ENCODE peak calls at places on chromosomes 16 and 17, in five cellular contexts. One of them, this sample, is unnamed.

GRCh38 chr17:82767041-82767754 is 15.3 kb downstream of the TBCD start:
- DNase-seq in GM12892: no peak
- DNase-seq in K562: peak; percentile 44
- DNase-seq in H1: peak; percentile 87
- DNase-seq in GM12878: no peak
- DNase-seq in this sample: no peak

GRCh38 chr17:9908649-9909042 is 3.6 kb upstream of the RCVRN start:
- DNase-seq in K562: no peak
- DNase-seq in H1: no peak
- DNase-seq in GM12892: no peak
- DNase-seq in GM12878: no peak
- DNase-seq in this sample: no peak

GRCh38 chr17:47315451-47316266 is 8.1 kb upstream of the EFCAB13 start:
- DNase-seq in GM12878: peak; percentile 48
- DNase-seq in GM12892: no peak
- DNase-seq in K562: peak; percentile 61
- DNase-seq in H1: no peak
- DNase-seq in this sample: no peak

GRCh38 chr16:85418978-85419491 is 194.1 kb upstream of the GSE1 start:
- DNase-seq in GM12892: no peak
- DNase-seq in H1: peak; percentile 48
- DNase-seq in GM12878: no peak
- DNase-seq in K562: no peak
- DNase-seq in this sample: no peak

GRCh38 chr17:81291662-81292061 is 3.4 kb downstream of the SLC38A10 start:
- DNase-seq in H1: peak; percentile 81
- DNase-seq in K562: peak; percentile 79
- DNase-seq in GM12878: no peak
- DNase-seq in GM12892: peak; percentile 80
- DNase-seq in this sample: peak; percentile 86

GRCh38 chr16:2904922-2905240 is 6.8 kb upstream of the FLYWCH1 start:
- DNase-seq in H1: no peak
- DNase-seq in GM12878: no peak
- DNase-seq in K562: no peak
- DNase-seq in GM12892: no peak
- DNase-seq in this sample: no peak

GRCh38 chr16:87382023-87382785 is 1.4 kb downstream of the FBXO31 start:
- DNase-seq in GM12892: no peak
- DNase-seq in GM12878: no peak
- DNase-seq in K562: no peak
- DNase-seq in H1: no peak
- DNase-seq in this sample: no peak

GRCh38 chr16:57653936-57654335 is 14.2 kb upstream of the ADGRG3 start:
- DNase-seq in H1: no peak
- DNase-seq in K562: no peak
- DNase-seq in GM12892: no peak
- DNase-seq in GM12878: no peak
- DNase-seq in this sample: no peak

GRCh38 chr16:67199808-67200198 is 872 bp downstream of the ELMO3 start:
- DNase-seq in K562: no peak
- DNase-seq in GM12892: no peak
- DNase-seq in H1: peak; percentile 79
- DNase-seq in GM12878: no peak
- DNase-seq in this sample: no peak

GRCh38 chr17:14813649-14814048 is 451.5 kb downstream of the PMP22 start:
- DNase-seq in GM12878: no peak
- DNase-seq in H1: peak; percentile 73
- DNase-seq in GM12892: no peak
- DNase-seq in K562: peak; percentile 19
- DNase-seq in this sample: no peak

GRCh38 chr17:3004150-3004801 is 59.1 kb downstream of the OR1D5 start:
- DNase-seq in K562: no peak
- DNase-seq in GM12878: peak; percentile 40
- DNase-seq in GM12892: peak; percentile 54
- DNase-seq in H1: no peak
- DNase-seq in this sample: peak; percentile 59

GRCh38 chr16:81543571-81543970 is 99.0 kb downstream of the CMIP start:
- DNase-seq in GM12892: no peak
- DNase-seq in GM12878: no peak
- DNase-seq in H1: no peak
- DNase-seq in K562: no peak
- DNase-seq in this sample: no peak

GRCh38 chr17:70989301-70989700 is 820.0 kb downstream of the KCNJ2 start:
- DNase-seq in H1: no peak
- DNase-seq in GM12892: no peak
- DNase-seq in K562: no peak
- DNase-seq in GM12878: no peak
- DNase-seq in this sample: no peak

GRCh38 chr16:558298-559020 is 1.7 kb upstream of the PRR35 start:
- DNase-seq in GM12892: no peak
- DNase-seq in GM12878: no peak
- DNase-seq in K562: no peak
- DNase-seq in H1: no peak
- DNase-seq in this sample: no peak
- TF ChIP-seq POLR2AphosphoS5 in GM12892: no peak
- TF ChIP-seq POLR2AphosphoS5 in GM12878: no peak
- TF ChIP-seq POLR2AphosphoS5 in K562: no peak
- TF ChIP-seq POLR2AphosphoS5 in H1: no peak
- TF ChIP-seq POLR2AphosphoS5 in this sample: no peak

GRCh38 chr17:4032738-4033137 is 68.5 kb upstream of the ATP2A3 start:
- DNase-seq in GM12878: no peak
- DNase-seq in K562: no peak
- DNase-seq in H1: no peak
- DNase-seq in GM12892: no peak
- DNase-seq in this sample: no peak
- TF ChIP-seq POLR2A in GM12878: no peak
- TF ChIP-seq POLR2A in K562: no peak
- TF ChIP-seq POLR2A in H1: no peak
- TF ChIP-seq POLR2A in GM12892: no peak
- TF ChIP-seq POLR2A in this sample: no peak

GRCh38 chr17:17057057-17057551 is 14.8 kb downstream of the MPRIP start:
- DNase-seq in K562: no peak
- DNase-seq in H1: no peak
- DNase-seq in GM12878: no peak
- DNase-seq in GM12892: no peak
- DNase-seq in this sample: no peak

GRCh38 chr17:17054636-17055035 is 12.4 kb downstream of the MPRIP start:
- DNase-seq in GM12892: no peak
- DNase-seq in H1: no peak
- DNase-seq in K562: no peak
- DNase-seq in GM12878: no peak
- DNase-seq in this sample: no peak

GRCh38 chr17:17056167-17056562 is 13.9 kb downstream of the MPRIP start:
- DNase-seq in GM12878: no peak
- DNase-seq in H1: no peak
- DNase-seq in GM12892: no peak
- DNase-seq in K562: no peak
- DNase-seq in this sample: no peak

GRCh38 chr17:17053446-17054379 is 11.5 kb downstream of the MPRIP start:
- DNase-seq in GM12878: no peak
- DNase-seq in H1: no peak
- DNase-seq in K562: no peak
- DNase-seq in GM12892: no peak
- DNase-seq in this sample: no peak

GRCh38 chr17:17055286-17056166 is 13.3 kb downstream of the MPRIP start:
- DNase-seq in K562: no peak
- DNase-seq in GM12892: no peak
- DNase-seq in GM12878: no peak
- DNase-seq in H1: no peak
- DNase-seq in this sample: no peak
- TF ChIP-seq TAF1 in K562: no peak
- TF ChIP-seq TAF1 in GM12892: no peak
- TF ChIP-seq TAF1 in GM12878: no peak
- TF ChIP-seq TAF1 in H1: no peak
- TF ChIP-seq TAF1 in this sample: no peak

DNA sequence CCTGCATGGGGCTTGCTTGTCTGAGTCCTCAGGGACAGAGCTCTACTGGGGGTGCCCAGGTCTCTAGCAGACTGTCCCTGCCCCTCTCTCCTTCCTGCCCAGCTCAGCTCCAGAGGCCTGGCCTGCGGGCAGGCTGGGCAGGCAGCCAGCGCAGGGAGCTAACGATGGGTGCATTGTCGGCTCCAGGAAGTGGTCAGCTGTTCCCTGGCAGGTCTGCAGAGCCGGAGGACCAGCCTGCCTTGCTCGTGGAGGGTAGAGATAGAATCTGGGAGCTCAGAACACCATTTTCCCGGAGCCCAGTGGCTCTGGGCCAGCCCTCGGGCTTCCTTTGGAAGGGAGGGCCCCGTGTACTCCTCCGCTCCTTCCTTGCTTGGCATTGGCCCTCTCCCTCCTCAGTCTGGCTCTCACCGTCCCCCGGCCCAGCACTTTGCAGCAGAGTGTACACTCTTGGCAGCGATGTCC is 189.6 kb downstream of the RAB11FIP4 start:
- DNase-seq in GM12892: no peak
- DNase-seq in K562: no peak
- DNase-seq in H1: no peak
- DNase-seq in GM12878: no peak
- DNase-seq in this sample: no peak
- TF ChIP-seq POLR2AphosphoS5 in GM12892: no peak
- TF ChIP-seq POLR2AphosphoS5 in K562: no peak
- TF ChIP-seq POLR2AphosphoS5 in H1: no peak
- TF ChIP-seq POLR2AphosphoS5 in GM12878: no peak
- TF ChIP-seq POLR2AphosphoS5 in this sample: no peak

DNA sequence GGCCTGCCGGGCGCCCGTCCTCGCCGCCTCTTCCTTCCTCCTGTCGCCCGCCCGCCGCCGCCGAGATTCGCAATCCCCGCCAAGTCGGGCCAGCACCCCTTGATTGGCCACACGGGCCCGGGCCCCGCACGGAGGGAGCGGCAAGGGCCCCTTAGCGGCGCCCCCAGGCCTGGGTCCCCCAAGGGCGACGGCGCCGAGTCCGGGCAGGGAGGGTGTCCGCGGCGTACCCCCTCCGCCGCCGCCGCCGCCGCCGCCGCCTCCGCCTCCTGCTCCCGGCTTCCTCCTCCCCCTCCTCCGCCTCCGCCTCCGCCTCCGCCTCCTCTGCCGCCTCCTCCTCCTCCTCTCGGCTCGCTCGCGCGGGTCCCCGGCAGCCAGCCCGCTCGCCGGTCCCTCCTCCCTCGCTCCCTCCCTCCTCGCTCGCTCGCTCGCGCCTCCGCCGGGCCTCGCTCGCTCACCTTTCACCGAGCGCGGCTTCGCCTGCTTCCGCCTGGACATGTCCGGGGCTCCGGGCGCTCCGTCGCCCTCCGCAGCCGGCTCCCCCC is 561 bp downstream of the ZNF423 start:
- DNase-seq in GM12892: peak; percentile 61
- DNase-seq in GM12878: peak; percentile 19
- DNase-seq in H1: peak; percentile 86
- DNase-seq in K562: peak; percentile 75
- DNase-seq in this sample: no peak
- TF ChIP-seq POLR2A in GM12892: no peak
- TF ChIP-seq POLR2A in GM12878: peak; percentile 39
- TF ChIP-seq POLR2A in H1: no peak
- TF ChIP-seq POLR2A in K562: no peak
- TF ChIP-seq POLR2A in this sample: no peak

DNA sequence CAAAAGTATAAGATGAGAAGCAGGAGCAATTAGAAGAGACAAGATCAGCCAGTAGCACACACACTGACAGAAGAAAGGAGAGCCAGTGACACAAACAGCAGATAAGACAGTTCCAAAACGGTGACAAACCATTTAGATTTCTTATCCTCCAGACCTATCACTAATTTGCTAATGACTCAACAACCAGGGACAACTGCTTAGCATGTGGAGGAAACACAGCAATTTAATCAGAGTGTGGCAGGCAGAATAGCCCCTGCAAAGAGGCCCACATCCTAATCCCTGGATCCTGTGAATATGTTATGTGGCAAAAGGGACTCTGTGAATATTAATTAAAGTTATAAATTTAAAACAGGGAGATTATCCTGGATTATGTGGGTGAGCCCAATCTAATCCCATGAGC is 81.1 kb downstream of the CACNG1 start:
- DNase-seq in H1: no peak
- DNase-seq in GM12892: no peak
- DNase-seq in GM12878: no peak
- DNase-seq in K562: peak; percentile 26
- DNase-seq in this sample: no peak
- TF ChIP-seq TAF1 in H1: no peak
- TF ChIP-seq TAF1 in GM12892: no peak
- TF ChIP-seq TAF1 in GM12878: no peak
- TF ChIP-seq TAF1 in K562: no peak
- TF ChIP-seq TAF1 in this sample: no peak

DNA sequence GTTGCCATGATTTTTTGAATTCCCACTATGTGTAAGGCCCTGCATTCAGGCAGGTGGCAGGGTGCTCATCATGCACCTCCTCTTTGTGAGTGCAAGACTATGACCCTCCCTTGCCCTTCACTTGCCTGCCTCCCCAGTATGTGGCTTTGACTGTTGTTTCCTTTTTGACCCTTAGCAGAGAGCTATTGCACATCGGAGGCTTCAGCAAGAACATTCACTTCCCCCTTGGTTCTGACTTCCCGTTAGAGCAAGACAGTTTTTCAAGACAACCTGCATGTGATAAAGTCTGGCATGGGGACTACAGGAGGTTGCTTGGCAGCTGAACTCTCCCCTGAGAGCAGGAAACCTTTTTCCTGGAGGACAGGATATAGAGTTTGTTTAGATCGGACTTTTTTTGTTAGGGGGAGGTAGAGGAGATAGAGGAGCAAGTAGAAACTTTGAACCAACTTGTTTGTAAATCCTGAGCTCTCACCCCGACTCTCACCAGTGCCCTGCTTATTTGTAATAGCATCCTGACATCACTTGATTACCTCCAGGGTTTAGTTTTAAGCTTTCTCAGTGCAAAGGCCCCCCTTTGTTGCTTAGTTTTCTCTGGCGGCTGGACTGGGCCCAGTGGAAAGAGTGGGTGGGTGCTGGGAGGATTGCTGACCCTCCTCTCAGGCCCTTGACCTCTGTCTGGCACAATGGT is 34.3 kb downstream of the LIMD2 start:
- DNase-seq in H1: no peak
- DNase-seq in GM12892: no peak
- DNase-seq in GM12878: peak; percentile 27
- DNase-seq in K562: no peak
- DNase-seq in this sample: peak; percentile 32
- TF ChIP-seq POLR2AphosphoS5 in H1: no peak
- TF ChIP-seq POLR2AphosphoS5 in GM12892: no peak
- TF ChIP-seq POLR2AphosphoS5 in GM12878: no peak
- TF ChIP-seq POLR2AphosphoS5 in K562: no peak
- TF ChIP-seq POLR2AphosphoS5 in this sample: no peak

DNA sequence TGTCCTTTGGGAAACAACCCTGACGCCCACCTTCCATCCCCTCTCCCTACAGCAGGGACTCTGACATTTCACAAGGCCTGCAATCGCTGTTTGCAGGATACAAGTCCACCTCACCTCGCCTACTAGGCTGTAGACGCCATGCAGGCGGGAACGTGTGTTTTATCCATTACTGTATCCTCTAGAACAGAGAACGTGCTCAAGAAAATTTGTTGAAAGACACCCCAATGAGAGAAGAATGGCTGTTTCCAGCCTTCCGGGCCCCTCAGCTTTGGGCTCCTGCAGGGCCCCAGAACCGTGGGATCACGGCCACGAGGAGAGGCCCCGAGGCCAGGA is 1.5 kb upstream of the TTYH2 start:
- DNase-seq in GM12892: no peak
- DNase-seq in H1: no peak
- DNase-seq in K562: no peak
- DNase-seq in GM12878: no peak
- DNase-seq in this sample: no peak
- TF ChIP-seq POLR2A in GM12892: no peak
- TF ChIP-seq POLR2A in H1: no peak
- TF ChIP-seq POLR2A in K562: no peak
- TF ChIP-seq POLR2A in GM12878: no peak
- TF ChIP-seq POLR2A in this sample: no peak